ENCODE peak calls at places on chromosomes 11 and 22, in six cellular contexts. X is activated CD8-positive, alpha-beta T cell treated with anti-CD3 and anti-CD28 coated beads for 36 hours; Y is HepG2; J is heart right ventricle; A is stimulated activated naive CD8-positive, alpha-beta T cell treated with anti-CD3 and anti-CD28 coated beads, Interleukin-15, Interleukin-2, amounts not matched to agents 100 U/mL and 50 U/mL, for 24 hours; U is activated naive CD8-positive, alpha-beta T cell treated with anti-CD3 and anti-CD28 coated beads, Interleukin-2, amount 50 U/mL, for 24 hours. P is an unnamed sample.

GRCh38 chr11:59368238-59369022 is 9.7 kb downstream of the OR5AN1 start:
- ATAC-seq in U (no peak), A (no peak), X (no peak), Y (no peak), J (peak), P (no peak)

GRCh38 chr11:126415669-126416420 is 60.4 kb downstream of the ST3GAL4 start:
- ATAC-seq in X (no peak), Y (peak), J (peak), U (no peak), A (no peak), P (no peak)

GRCh38 chr11:17845431-17845881 is 110.9 kb downstream of the KCNC1 start:
- ATAC-seq in A (no peak), X (no peak), U (no peak), Y (no peak), J (peak), P (no peak)

GRCh38 chr11:109527496-109527895 is 105.5 kb downstream of the C11orf87 start:
- ATAC-seq in A (no peak), X (no peak), J (no peak), U (no peak), Y (no peak), P (no peak)

GRCh38 chr11:108616549-108616948 is 23.0 kb upstream of the EXPH5 start:
- ATAC-seq in A (no peak), U (no peak), Y (peak), X (no peak), J (no peak), P (no peak)

GRCh38 chr11:64609436-64610047 is 18.5 kb downstream of the SLC22A12 start:
- ATAC-seq in U (no peak), X (peak), J (no peak), A (no peak), Y (no peak), P (no peak)

GRCh38 chr11:109734602-109735001 is 312.6 kb downstream of the C11orf87 start:
- ATAC-seq in Y (no peak), J (no peak), U (no peak), X (no peak), A (no peak), P (no peak)

GRCh38 chr22:45478108-45478771 is 24.4 kb upstream of the FBLN1 start:
- ATAC-seq in J (peak), A (no peak), X (no peak), Y (peak), U (no peak), P (no peak)

GRCh38 chr11:35141538-35141937 is 2.6 kb downstream of the CD44 start:
- ATAC-seq in A (no peak), J (no peak), X (no peak), Y (no peak), U (no peak), P (no peak)

GRCh38 chr11:77212314-77213007 is 84.4 kb downstream of the MYO7A start:
- ATAC-seq in J (no peak), A (no peak), X (no peak), Y (no peak), U (no peak), P (no peak)

GRCh38 chr22:26945565-26945964 is 288.2 kb downstream of the MIAT start:
- ATAC-seq in X (no peak), U (no peak), J (no peak), A (no peak), Y (no peak), P (no peak)

GRCh38 chr11:36033936-36034335 is 90.1 kb downstream of the LDLRAD3 start:
- ATAC-seq in X (no peak), A (no peak), U (no peak), Y (no peak), J (no peak), P (no peak)

GRCh38 chr11:10407055-10407454 is 48.0 kb upstream of the AMPD3 start:
- ATAC-seq in J (no peak), A (no peak), X (no peak), U (no peak), Y (no peak), P (no peak)

GRCh38 chr11:12686246-12687060 is 12.2 kb downstream of the TEAD1 start:
- ATAC-seq in J (no peak), Y (no peak), X (no peak), A (peak), U (no peak), P (peak)

GRCh38 chr22:31122196-31122531 is 602 bp upstream of the INPP5J start:
- ATAC-seq in A (no peak), J (no peak), U (no peak), Y (peak), X (no peak), P (no peak)